ENCODE peak calls at places on chromosomes 4 and X, in four cellular contexts. J, E, U and M are unnamed samples. For H3K4me1, the result is how much of the 10 kb centered on the place peaks cover.

GRCh38 chr4:155952546-155952945 is 1.1 kb downstream of the CTSO start:
- DNase-seq in J (no peak), E (no peak), U (no peak), M (no peak)

GRCh38 chr4:71107732-71108131 is 114.3 kb downstream of the DCK start:
- DNase-seq in J (no peak), E (no peak), U (no peak), M (no peak)

GRCh38 chr4:125994024-125994423 is 679.3 kb downstream of the FAT4 start:
- DNase-seq in J (no peak), E (no peak), U (no peak), M (no peak)

GRCh38 chr4:140071806-140072205 is 82.2 kb downstream of the MAML3 start:
- DNase-seq in J (no peak), E (no peak), U (no peak), M (no peak)

GRCh38 chr4:626201-627091 is 1.1 kb downstream of the PDE6B start:
- DNase-seq in J (no peak), E (no peak), U (no peak), M (no peak)

GRCh38 chr4:1026115-1026514 is 14.7 kb downstream of the FGFRL1 start:
- DNase-seq in J (peak), E (no peak), U (no peak), M (no peak)

GRCh38 chr4:175986-176385 is 51.7 kb downstream of the ZNF718 start:
- DNase-seq in J (no peak), E (no peak), U (no peak), M (no peak)

GRCh38 chrX:149074429-149074828 is 430.7 kb downstream of the IDS start:
- DNase-seq in J (no peak), E (no peak), U (no peak), M (no peak)

GRCh38 chr4:74311696-74312313 is 3.5 kb downstream of the EPGN start:
- DNase-seq in J (peak), E (peak), U (peak), M (peak)

GRCh38 chrX:62928906-62929305 is 422.2 kb downstream of the SPIN4 start:
- DNase-seq in J (no peak), E (no peak), U (no peak), M (no peak)

GRCh38 chr4:177485528-177485927 is 43.3 kb upstream of the AGA start:
- DNase-seq in J (no peak), E (no peak), U (no peak), M (no peak)

GRCh38 chr4:116180056-116180690 is 905.2 kb downstream of the TRAM1L1 start:
- DNase-seq in J (peak), E (no peak), U (peak), M (no peak)

GRCh38 chrX:46770006-46770816 is 11.3 kb upstream of the SLC9A7 start:
- DNase-seq in J (no peak), E (no peak), U (no peak), M (no peak)

GRCh38 chrX:46770817-46771163 is 11.9 kb upstream of the SLC9A7 start:
- DNase-seq in J (no peak), E (no peak), U (no peak), M (no peak)
- TF ChIP-seq TCF7L2 in J (no peak), E (no peak), U (no peak), M (no peak)

GRCh38 chr4:30776451-30776850 is 56.3 kb downstream of the PCDH7 start:
- DNase-seq in J (no peak), E (no peak), U (no peak), M (no peak)

GRCh38 chr4:30776921-30777415 is 56.8 kb downstream of the PCDH7 start:
- DNase-seq in J (no peak), E (no peak), U (no peak), M (no peak)
- TF ChIP-seq SIN3A in J (no peak), E (no peak), U (no peak), M (no peak)

GRCh38 chrX:79181401-79181800 is 36.9 kb downstream of the GPR174 start:
- DNase-seq in J (no peak), E (no peak), U (no peak), M (no peak)

GRCh38 chrX:79182616-79183015 is 38.1 kb downstream of the GPR174 start:
- DNase-seq in J (no peak), E (no peak), U (no peak), M (no peak)
- H3K4me1 ChIP-seq in J (under half), E (under half), U (under half), M (under half)

GRCh38 chrX:57289089-57289488 is 2.6 kb downstream of the FAAH2 start:
- DNase-seq in J (no peak), E (no peak), U (no peak), M (no peak)

GRCh38 chrX:57282568-57282967 is 3.9 kb upstream of the FAAH2 start:
- DNase-seq in J (peak), E (no peak), U (no peak), M (no peak)

GRCh38 chrX:57285001-57285400 is 1.5 kb upstream of the FAAH2 start:
- DNase-seq in J (no peak), E (no peak), U (no peak), M (no peak)

DNA sequence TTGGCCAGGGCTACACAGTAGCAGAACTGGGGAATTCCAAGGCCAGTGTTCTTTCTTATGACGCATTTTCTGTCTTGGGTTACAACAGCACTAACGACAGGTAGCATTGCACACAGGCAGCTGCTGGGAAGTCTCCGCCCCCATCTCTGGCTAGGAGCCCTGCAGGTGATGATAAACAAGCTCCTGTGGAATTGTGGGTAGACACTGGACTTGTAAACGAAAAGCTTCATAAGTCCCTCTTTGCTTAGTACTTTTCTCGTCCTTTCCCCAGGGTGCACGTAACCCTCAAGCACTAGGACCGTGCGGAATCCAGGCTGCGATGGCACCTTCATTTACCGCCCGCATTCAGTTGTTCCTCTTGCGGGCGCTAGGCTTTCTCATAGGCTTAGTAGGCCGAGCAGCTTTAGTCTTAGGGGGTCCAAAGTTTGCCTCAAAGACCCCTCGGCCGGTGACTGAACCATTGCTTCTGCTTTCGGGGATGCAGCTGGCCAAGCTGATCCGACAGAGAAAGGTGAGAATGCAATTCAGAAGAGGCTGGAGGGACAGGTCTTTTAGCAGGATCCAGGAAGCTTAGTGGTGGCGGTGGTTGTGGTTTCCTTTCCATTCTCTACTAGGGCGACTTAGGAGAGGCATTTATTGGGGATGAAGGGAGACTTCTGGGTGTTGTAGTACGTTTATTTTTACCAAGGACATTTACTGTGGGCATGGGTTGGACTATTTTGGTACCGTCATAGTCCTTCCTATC is at the start of gene FAAH2:
- DNase-seq in J (peak), E (peak), U (peak), M (no peak)
- TF ChIP-seq TCF7L2 in J (no peak), E (no peak), U (peak), M (no peak)

GRCh38 chrX:13374364-13374763 is 54.5 kb upstream of the ATXN3L start:
- DNase-seq in J (no peak), E (no peak), U (no peak), M (no peak)

GRCh38 chrX:13373807-13374187 is 53.9 kb upstream of the ATXN3L start:
- DNase-seq in J (peak), E (no peak), U (no peak), M (no peak)

GRCh38 chrX:13380230-13380629 is 60.4 kb upstream of the ATXN3L start:
- DNase-seq in J (no peak), E (no peak), U (no peak), M (no peak)

GRCh38 chrX:13377537-13377936 is 57.7 kb upstream of the ATXN3L start:
- DNase-seq in J (peak), E (no peak), U (no peak), M (no peak)

GRCh38 chrX:13376857-13377441 is 57.1 kb upstream of the ATXN3L start:
- DNase-seq in J (no peak), E (no peak), U (no peak), M (no peak)
- TF ChIP-seq SIN3A in J (no peak), E (no peak), U (no peak), M (no peak)